ENCODE peak calls at places on chromosomes 3 and 15, in nine cellular contexts. O is esophagus muscularis mucosa, S is transverse colon, X is SK-N-SH, I is A549, U is ovary, A is stomach, W is sigmoid colon, C is HepG2. P is an unnamed sample.

GRCh38 chr3:51982838-51983577 is at the start of gene ACY1:
- DNase-seq in O (peak), S (peak), X (peak), I (peak), U (peak), A (peak), W (peak), C (peak), P (no peak)

GRCh38 chr15:45107941-45108630 is 5.9 kb downstream of the DUOX2 start:
- DNase-seq in O (no peak), S (no peak), X (no peak), I (no peak), U (no peak), A (peak), W (peak), C (no peak), P (no peak)

GRCh38 chr15:69465253-69465652 is 12.6 kb downstream of the RPLP1 start:
- DNase-seq in O (no peak), S (no peak), X (no peak), I (no peak), U (no peak), A (no peak), W (no peak), C (no peak), P (no peak)

GRCh38 chr3:104825116-104825515 is 541.6 kb upstream of the ALCAM start:
- DNase-seq in O (no peak), S (no peak), X (peak), I (no peak), U (no peak), A (no peak), W (no peak), C (no peak), P (peak)

GRCh38 chr3:65039754-65040210 is 352.0 kb upstream of the ADAMTS9 start:
- DNase-seq in O (no peak), S (no peak), X (no peak), I (peak), U (no peak), A (no peak), W (no peak), C (peak), P (no peak)

GRCh38 chr3:41600616-41601015 is 361.3 kb downstream of the ULK4 start:
- DNase-seq in O (no peak), S (no peak), X (no peak), I (no peak), U (no peak), A (no peak), W (no peak), C (no peak), P (no peak)

GRCh38 chr3:66493464-66494099 is 7.2 kb downstream of the LRIG1 start:
- DNase-seq in O (no peak), S (peak), X (no peak), I (no peak), U (no peak), A (no peak), W (no peak), C (no peak), P (no peak)

GRCh38 chr3:42493798-42494151 is 8.7 kb upstream of the VIPR1 start:
- DNase-seq in O (no peak), S (no peak), X (no peak), I (no peak), U (no peak), A (peak), W (peak), C (no peak), P (peak)

GRCh38 chr15:32824777-32825176 is 107.0 kb downstream of the GREM1 start:
- DNase-seq in O (no peak), S (no peak), X (no peak), I (peak), U (no peak), A (no peak), W (no peak), C (peak), P (no peak)

GRCh38 chr15:88400069-88400468 is 67.1 kb downstream of the MRPL46 start:
- DNase-seq in O (no peak), S (no peak), X (no peak), I (no peak), U (no peak), A (no peak), W (no peak), C (no peak), P (no peak)

GRCh38 chr3:135503429-135504083 is 462.0 kb upstream of the PPP2R3A start:
- DNase-seq in O (no peak), S (peak), X (peak), I (peak), U (no peak), A (peak), W (peak), C (peak), P (peak)

GRCh38 chr3:74916696-74917095 is 302.2 kb upstream of the CNTN3 start:
- DNase-seq in O (no peak), S (no peak), X (no peak), I (no peak), U (no peak), A (no peak), W (no peak), C (no peak), P (no peak)
- TF ChIP-seq EP300 in O (no peak), S (no peak), X (no peak), I (no peak), U (no peak), A (no peak), W (no peak), C (no peak), P (no peak)

DNA sequence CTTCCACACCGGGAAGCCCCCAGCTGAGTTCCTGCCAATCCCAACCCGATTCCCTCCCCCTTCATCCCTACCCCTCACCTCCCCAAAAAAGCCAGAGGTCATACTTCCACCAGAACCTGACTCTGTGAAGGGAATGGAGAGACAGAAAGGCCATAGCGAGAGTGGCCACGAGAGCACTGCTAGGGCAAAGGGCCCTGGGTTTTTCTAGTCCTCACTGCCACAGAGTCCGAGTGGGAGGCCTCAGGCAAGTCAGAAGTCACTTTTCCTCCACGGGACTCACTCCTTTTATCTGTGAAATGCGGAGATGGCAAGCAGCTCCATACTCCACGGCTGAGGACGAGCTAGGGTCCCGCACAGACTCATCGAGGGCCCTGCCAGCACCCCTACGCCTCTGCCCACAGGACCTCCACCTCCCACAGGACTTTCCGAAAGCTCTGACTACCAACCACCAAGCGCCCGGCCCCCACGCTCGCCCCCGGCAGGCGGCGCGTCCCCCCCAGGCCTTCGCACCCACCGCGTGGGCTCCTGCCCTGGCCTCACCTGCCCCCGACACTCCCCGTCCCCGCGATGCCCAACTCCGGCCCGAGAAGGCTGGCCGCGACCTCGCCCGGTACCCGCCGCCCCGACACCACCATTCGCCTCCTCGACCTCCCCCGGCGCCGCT is 794 bp downstream of the ATP13A3 start:
- DNase-seq in O (peak), S (peak), X (no peak), I (no peak), U (peak), A (peak), W (peak), C (no peak), P (no peak)
- TF ChIP-seq EP300 in O (no peak), S (no peak), X (no peak), I (no peak), U (no peak), A (no peak), W (no peak), C (no peak), P (no peak)

GRCh38 chr3:106036706-106037105 is 167.9 kb upstream of the CBLB start:
- DNase-seq in O (no peak), S (no peak), X (no peak), I (no peak), U (no peak), A (no peak), W (no peak), C (no peak), P (no peak)

GRCh38 chr3:106034313-106034712 is 165.5 kb upstream of the CBLB start:
- DNase-seq in O (no peak), S (no peak), X (no peak), I (no peak), U (no peak), A (no peak), W (no peak), C (no peak), P (no peak)

GRCh38 chr3:106032479-106032878 is 163.7 kb upstream of the CBLB start:
- DNase-seq in O (no peak), S (no peak), X (no peak), I (no peak), U (no peak), A (no peak), W (no peak), C (no peak), P (no peak)

GRCh38 chr3:106035618-106036017 is 166.8 kb upstream of the CBLB start:
- DNase-seq in O (no peak), S (no peak), X (no peak), I (no peak), U (no peak), A (no peak), W (no peak), C (no peak), P (no peak)

GRCh38 chr3:106033654-106034053 is 164.8 kb upstream of the CBLB start:
- DNase-seq in O (no peak), S (no peak), X (no peak), I (no peak), U (no peak), A (no peak), W (no peak), C (no peak), P (no peak)
- TF ChIP-seq EP300 in O (no peak), S (no peak), X (no peak), I (no peak), U (no peak), A (no peak), W (no peak), C (no peak), P (no peak)

DNA sequence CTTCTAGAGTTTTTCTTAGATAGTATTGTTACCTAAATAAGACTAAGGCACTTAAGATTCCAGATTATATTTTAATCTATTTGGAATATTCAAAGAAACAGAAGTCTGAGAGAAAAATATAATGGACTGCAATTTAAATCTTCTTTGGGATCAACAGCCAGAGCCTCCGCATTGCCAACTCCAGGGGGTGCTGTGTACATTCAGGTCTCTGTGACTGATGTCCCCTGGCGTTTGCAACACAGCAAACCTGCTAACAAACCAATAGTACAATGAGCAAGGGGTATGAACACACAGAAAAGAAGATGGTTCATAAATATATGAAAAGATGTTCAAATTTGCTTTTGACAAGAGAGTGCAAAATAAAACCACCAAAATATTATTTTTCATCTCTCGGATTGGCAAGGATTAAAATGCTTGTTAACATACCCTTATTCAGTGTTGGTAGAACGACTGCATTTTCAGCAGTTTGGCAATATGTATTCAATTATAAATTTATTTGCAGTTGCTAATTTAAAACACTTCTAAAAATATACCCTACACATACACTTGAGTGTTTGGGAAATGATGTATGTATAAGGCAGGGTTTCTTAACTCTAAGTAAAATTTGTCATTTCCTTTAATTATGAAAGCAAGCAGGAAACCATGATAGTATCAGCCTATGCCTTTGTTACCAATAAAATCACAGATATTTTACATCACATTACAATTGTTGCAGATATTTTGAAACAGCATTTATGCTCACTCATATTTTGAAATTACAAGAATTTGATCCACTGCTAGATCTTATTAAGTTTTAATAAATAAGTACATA is 16.1 kb upstream of the TM4SF1 start:
- DNase-seq in O (no peak), S (peak), X (peak), I (peak), U (no peak), A (peak), W (no peak), C (peak), P (peak)
- TF ChIP-seq EP300 in O (no peak), S (no peak), X (no peak), I (no peak), U (no peak), A (no peak), W (no peak), C (no peak), P (no peak)

GRCh38 chr15:72189250-72189902 is 8.2 kb downstream of the GRAMD2A start:
- DNase-seq in O (no peak), S (no peak), X (no peak), I (no peak), U (no peak), A (no peak), W (no peak), C (no peak), P (no peak)
- TF ChIP-seq EP300 in O (no peak), S (no peak), X (no peak), I (no peak), U (no peak), A (no peak), W (no peak), C (no peak), P (no peak)

DNA sequence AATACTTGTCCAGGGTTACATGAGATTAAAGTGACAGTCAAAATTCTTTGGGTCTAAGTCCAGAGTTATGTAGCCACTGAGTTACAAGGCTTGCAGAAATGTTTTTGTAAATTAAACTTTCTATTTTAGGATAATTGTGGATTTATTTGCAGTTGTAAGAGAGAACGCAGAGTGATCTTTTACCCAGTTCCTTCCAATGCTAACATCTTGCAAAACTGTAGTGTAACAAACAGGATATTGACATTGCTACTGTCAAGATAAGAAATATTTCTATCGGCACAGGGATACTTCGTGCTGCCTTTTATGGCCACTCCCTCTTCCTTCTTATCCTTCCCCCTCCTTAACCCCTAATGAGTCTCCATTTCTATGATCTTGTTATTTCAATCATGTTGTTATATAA is 1022.9 kb downstream of the MCTP2 start:
- DNase-seq in O (no peak), S (no peak), X (no peak), I (no peak), U (no peak), A (no peak), W (no peak), C (no peak), P (no peak)
- TF ChIP-seq EP300 in O (no peak), S (no peak), X (no peak), I (no peak), U (no peak), A (no peak), W (no peak), C (no peak), P (no peak)

DNA sequence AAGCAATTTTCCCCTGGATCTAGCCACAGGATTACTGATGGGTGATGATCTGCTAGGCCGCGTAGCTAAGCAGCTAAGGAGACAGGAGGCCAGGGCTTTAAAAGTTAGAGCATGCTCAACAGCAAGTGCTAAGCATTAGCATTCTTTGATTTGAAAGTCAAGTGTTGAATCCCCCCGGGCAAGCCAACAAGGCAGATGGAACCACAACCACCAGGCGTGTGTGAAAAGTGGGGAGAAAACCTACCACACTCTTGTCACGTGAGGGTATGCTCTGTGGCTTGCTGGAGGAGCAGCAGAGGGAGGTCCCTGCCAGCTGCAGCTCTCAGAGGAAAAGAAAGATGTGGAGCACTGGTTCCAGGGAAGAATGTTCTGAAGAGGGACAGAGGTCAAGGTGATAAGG is 20.9 kb downstream of the SLC51A start:
- DNase-seq in O (no peak), S (no peak), X (no peak), I (no peak), U (no peak), A (no peak), W (no peak), C (no peak), P (no peak)
- TF ChIP-seq EP300 in O (no peak), S (no peak), X (no peak), I (no peak), U (no peak), A (no peak), W (no peak), C (no peak), P (no peak)

DNA sequence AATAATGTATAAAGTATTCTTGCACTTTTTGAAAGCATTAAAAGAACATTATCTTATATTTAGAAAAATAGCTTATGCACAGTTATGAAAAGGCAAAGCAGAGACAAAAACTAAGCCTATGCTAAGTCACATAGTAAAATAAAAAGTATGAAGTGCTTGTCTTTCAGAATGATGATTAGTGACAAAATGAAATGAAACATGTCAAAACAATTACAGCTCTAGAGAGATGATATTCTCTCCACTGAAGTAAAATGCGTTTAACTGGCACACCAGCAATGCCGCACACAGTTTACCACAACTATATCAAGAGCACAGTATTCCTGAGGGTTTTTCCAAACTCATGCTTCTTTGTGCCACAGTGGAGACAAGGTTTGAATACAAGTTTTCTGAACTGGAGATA is 2.0 kb upstream of the ZBBX start:
- DNase-seq in O (no peak), S (no peak), X (no peak), I (no peak), U (no peak), A (no peak), W (no peak), C (no peak), P (no peak)
- TF ChIP-seq EP300 in O (no peak), S (no peak), X (no peak), I (no peak), U (no peak), A (no peak), W (no peak), C (no peak), P (no peak)

GRCh38 chr15:22866066-22866465 is 27.6 kb downstream of the NIPA2 start:
- DNase-seq in O (no peak), S (no peak), X (no peak), I (no peak), U (no peak), A (no peak), W (no peak), C (no peak), P (no peak)

GRCh38 chr15:22868495-22868894 is 30.0 kb downstream of the NIPA2 start:
- DNase-seq in O (no peak), S (no peak), X (no peak), I (no peak), U (no peak), A (no peak), W (no peak), C (no peak), P (no peak)

GRCh38 chr15:22869856-22870255 is 31.4 kb downstream of the NIPA2 start:
- DNase-seq in O (no peak), S (no peak), X (no peak), I (no peak), U (no peak), A (no peak), W (no peak), C (no peak), P (no peak)

GRCh38 chr15:22868928-22869327 is 30.5 kb downstream of the NIPA2 start:
- DNase-seq in O (no peak), S (no peak), X (no peak), I (no peak), U (no peak), A (no peak), W (no peak), C (no peak), P (no peak)

GRCh38 chr15:22867886-22868285 is 29.4 kb downstream of the NIPA2 start:
- DNase-seq in O (no peak), S (no peak), X (no peak), I (no peak), U (no peak), A (no peak), W (no peak), C (no peak), P (no peak)
- TF ChIP-seq EP300 in O (no peak), S (no peak), X (no peak), I (no peak), U (no peak), A (no peak), W (no peak), C (no peak), P (no peak)